ENCODE peak calls at places on chromosomes 5 and 9, in ten cellular contexts. G, F, Z, W, E, O, T, J, K and L are unnamed samples.

GRCh38 chr5:132763369-132764036 is 13.5 kb downstream of the SEPTIN8 start:
- DNase-seq in G (no peak), F (no peak), Z (no peak), W (no peak), E (no peak), O (no peak), T (no peak), J (no peak), K (no peak), L (no peak)

GRCh38 chr5:71838286-71838685 is 119.2 kb downstream of the CARTPT start:
- DNase-seq in G (no peak), F (no peak), Z (no peak), W (no peak), E (no peak), O (no peak), T (no peak), J (no peak), K (no peak), L (no peak)

GRCh38 chr5:172343741-172344140 is 60.2 kb upstream of the UBTD2 start:
- DNase-seq in G (no peak), F (no peak), Z (no peak), W (no peak), E (no peak), O (no peak), T (no peak), J (no peak), K (no peak), L (no peak)

GRCh38 chr5:126368239-126368812 is 54.9 kb upstream of the GRAMD2B start:
- DNase-seq in G (no peak), F (no peak), Z (no peak), W (no peak), E (no peak), O (peak), T (no peak), J (no peak), K (no peak), L (peak)

GRCh38 chr5:179795049-179795862 is 1.5 kb downstream of the LTC4S start:
- DNase-seq in G (no peak), F (no peak), Z (peak), W (no peak), E (peak), O (no peak), T (no peak), J (no peak), K (no peak), L (no peak)

GRCh38 chr5:31186672-31187267 is 6.7 kb upstream of the CDH6 start:
- DNase-seq in G (no peak), F (no peak), Z (peak), W (no peak), E (peak), O (peak), T (no peak), J (no peak), K (peak), L (no peak)

GRCh38 chr9:87084407-87084806 is 137.1 kb upstream of the GAS1 start:
- DNase-seq in G (no peak), F (no peak), Z (no peak), W (no peak), E (no peak), O (no peak), T (no peak), J (no peak), K (no peak), L (no peak)

GRCh38 chr5:179275941-179276837 is 69.1 kb downstream of the ADAMTS2 start:
- DNase-seq in G (peak), F (peak), Z (no peak), W (no peak), E (no peak), O (no peak), T (no peak), J (no peak), K (peak), L (peak)

GRCh38 chr5:73605223-73606087 is 20.5 kb upstream of the ARHGEF28 start:
- DNase-seq in G (no peak), F (no peak), Z (no peak), W (no peak), E (no peak), O (no peak), T (no peak), J (no peak), K (no peak), L (no peak)

GRCh38 chr5:173454764-173455598 is 126.8 kb upstream of the STC2 start:
- DNase-seq in G (peak), F (peak), Z (no peak), W (no peak), E (no peak), O (peak), T (no peak), J (no peak), K (peak), L (peak)

GRCh38 chr5:168962323-168962722 is 338.6 kb downstream of the SLIT3 start:
- DNase-seq in G (no peak), F (no peak), Z (no peak), W (no peak), E (no peak), O (no peak), T (no peak), J (no peak), K (no peak), L (no peak)

GRCh38 chr5:99721487-99721886 is 792.7 kb upstream of the CHD1 start:
- DNase-seq in G (no peak), F (no peak), Z (no peak), W (no peak), E (no peak), O (no peak), T (no peak), J (no peak), K (no peak), L (no peak)

GRCh38 chr5:127556609-127557348 is 39.3 kb downstream of the PRRC1 start:
- DNase-seq in G (no peak), F (no peak), Z (no peak), W (no peak), E (no peak), O (no peak), T (no peak), J (no peak), K (no peak), L (no peak)

GRCh38 chr5:15285901-15286583 is 213.9 kb upstream of the FBXL7 start:
- DNase-seq in G (no peak), F (no peak), Z (no peak), W (no peak), E (no peak), O (peak), T (no peak), J (peak), K (peak), L (peak)

GRCh38 chr9:88418715-88419540 is 30.7 kb downstream of the SPIN1 start:
- DNase-seq in G (peak), F (no peak), Z (no peak), W (no peak), E (no peak), O (peak), T (peak), J (no peak), K (no peak), L (no peak)

GRCh38 chr9:4235951-4236804 is 63.7 kb downstream of the GLIS3 start:
- DNase-seq in G (no peak), F (no peak), Z (peak), W (no peak), E (no peak), O (no peak), T (no peak), J (no peak), K (peak), L (no peak)

GRCh38 chr5:82387041-82387818 is 109.1 kb upstream of the RPS23 start:
- DNase-seq in G (peak), F (no peak), Z (no peak), W (no peak), E (peak), O (no peak), T (no peak), J (peak), K (peak), L (no peak)

GRCh38 chr9:119318371-119318770 is 50.9 kb downstream of the BRINP1 start:
- DNase-seq in G (no peak), F (no peak), Z (no peak), W (no peak), E (no peak), O (no peak), T (no peak), J (no peak), K (no peak), L (no peak)